ENCODE peak calls at places on chromosomes 2 and 18, in ten cellular contexts. I is lower lobe of right lung, G is neural progenitor cell, K is left lung, D is tibial nerve, L is transverse colon, J is cardiac muscle cell, P is right lobe of liver, S is adipocyte, B is mesenchymal stem cell. W is an unnamed sample.
A peak's percentile ranks its signal among the peaks of the same experiment; 100 is the strongest.

GRCh38 chr18:28040216-28040615 is 136.7 kb downstream of the CDH2 start:
- DNase-seq in I (no peak), G (no peak), K (no peak), D (no peak), L (no peak), J (no peak), P (no peak), S (peak; percentile 16), B (no peak), W (no peak)

GRCh38 chr2:164913640-164914346 is 41.5 kb downstream of the SLC38A11 start:
- DNase-seq in I (no peak), G (no peak), K (no peak), D (no peak), L (no peak), J (peak; percentile 45), P (no peak), S (peak; percentile 57), B (no peak), W (no peak)

GRCh38 chr18:6917082-6917481 is 187.6 kb downstream of the ARHGAP28 start:
- DNase-seq in I (no peak), G (no peak), K (no peak), D (no peak), L (no peak), J (no peak), P (no peak), S (no peak), B (no peak), W (no peak)

GRCh38 chr2:54575379-54575888 is 119.3 kb downstream of the SPTBN1 start:
- DNase-seq in I (no peak), G (no peak), K (no peak), D (no peak), L (no peak), J (no peak), P (no peak), S (no peak), B (peak; percentile 61), W (no peak)

GRCh38 chr2:212929971-212930370 is 221.4 kb downstream of the IKZF2 start:
- DNase-seq in I (no peak), G (no peak), K (no peak), D (no peak), L (no peak), J (no peak), P (no peak), S (no peak), B (no peak), W (no peak)

GRCh38 chr2:19646987-19647386 is 254.8 kb downstream of the TTC32 start:
- DNase-seq in I (no peak), G (no peak), K (no peak), D (no peak), L (no peak), J (no peak), P (no peak), S (no peak), B (no peak), W (no peak)

GRCh38 chr2:39741871-39742270 is 37.2 kb downstream of the THUMPD2 start:
- DNase-seq in I (no peak), G (no peak), K (no peak), D (no peak), L (no peak), J (no peak), P (no peak), S (no peak), B (no peak), W (no peak)

GRCh38 chr2:170822292-170822884 is 5.7 kb downstream of the GAD1 start:
- DNase-seq in I (no peak), G (peak; percentile 77), K (no peak), D (no peak), L (no peak), J (no peak), P (no peak), S (no peak), B (no peak), W (no peak)

GRCh38 chr18:8350628-8351027 is 258.6 kb upstream of the RAB12 start:
- DNase-seq in I (no peak), G (no peak), K (no peak), D (no peak), L (no peak), J (no peak), P (no peak), S (no peak), B (no peak), W (no peak)
- H3K4me1 ChIP-seq in I (no peaks in the 10 kb centered on the region), G (no peaks in the 10 kb centered on the region), K (no peaks in the 10 kb centered on the region), D (no peaks in the 10 kb centered on the region), L (no peaks in the 10 kb centered on the region), J (peaks cover 6% of the 10 kb centered on the region), P (no peaks in the 10 kb centered on the region), S (no peaks in the 10 kb centered on the region), B (no peaks in the 10 kb centered on the region), W (no peaks in the 10 kb centered on the region)

GRCh38 chr2:101768480-101769077 is 71.1 kb downstream of the MAP4K4 start:
- DNase-seq in I (no peak), G (no peak), K (no peak), D (no peak), L (no peak), J (no peak), P (no peak), S (no peak), B (no peak), W (no peak)

GRCh38 chr2:101771226-101771906 is 73.9 kb downstream of the MAP4K4 start:
- DNase-seq in I (no peak), G (no peak), K (no peak), D (no peak), L (no peak), J (no peak), P (no peak), S (no peak), B (no peak), W (no peak)

GRCh38 chr2:101771911-101772321 is 74.4 kb downstream of the MAP4K4 start:
- DNase-seq in I (no peak), G (no peak), K (no peak), D (no peak), L (no peak), J (no peak), P (no peak), S (no peak), B (no peak), W (no peak)

GRCh38 chr2:101773137-101773536 is 75.6 kb downstream of the MAP4K4 start:
- DNase-seq in I (no peak), G (peak; percentile 59), K (no peak), D (no peak), L (no peak), J (no peak), P (no peak), S (no peak), B (no peak), W (no peak)

DNA sequence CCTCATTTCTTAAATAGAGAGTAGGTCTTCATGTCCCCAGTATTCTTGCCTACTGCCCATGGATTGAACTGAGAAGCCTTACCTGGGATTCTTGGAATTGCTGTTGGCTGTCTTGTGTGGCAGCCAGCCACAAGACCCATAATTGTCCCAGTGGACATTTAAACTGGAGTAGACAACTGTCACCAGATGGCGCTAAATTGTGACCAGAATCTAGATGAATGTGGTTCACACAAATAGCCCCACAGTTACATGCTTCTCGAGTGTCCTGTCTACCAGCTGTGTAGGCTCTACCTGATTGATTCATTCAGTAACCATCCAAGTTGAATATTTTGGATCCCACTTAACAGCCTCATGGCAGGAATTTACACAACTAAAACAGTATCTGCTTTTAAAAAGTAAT is 73.2 kb downstream of the MAP4K4 start:
- DNase-seq in I (no peak), G (peak; percentile 69), K (no peak), D (no peak), L (peak; percentile 39), J (peak; percentile 84), P (no peak), S (peak; percentile 57), B (peak; percentile 64), W (no peak)
- H3K4me1 ChIP-seq in I (peaks cover 84% of the 10 kb centered on the region), G (peaks cover 81% of the 10 kb centered on the region), K (peaks cover 77% of the 10 kb centered on the region), D (no peaks in the 10 kb centered on the region), L (peaks cover 20% of the 10 kb centered on the region), J (peaks cover 44% of the 10 kb centered on the region), P (peaks cover 10% of the 10 kb centered on the region), S (peaks cover 49% of the 10 kb centered on the region), B (peaks cover 6% of the 10 kb centered on the region), W (peaks cover 16% of the 10 kb centered on the region)

GRCh38 chr2:99876956-99877355 is 265.4 kb downstream of the AFF3 start:
- DNase-seq in I (no peak), G (no peak), K (no peak), D (no peak), L (no peak), J (no peak), P (no peak), S (no peak), B (peak; percentile 26), W (no peak)

GRCh38 chr2:99877963-99878362 is 264.4 kb downstream of the AFF3 start:
- DNase-seq in I (no peak), G (no peak), K (no peak), D (no peak), L (no peak), J (peak; percentile 18), P (no peak), S (no peak), B (peak; percentile 24), W (no peak)

GRCh38 chr2:99879481-99879880 is 262.9 kb downstream of the AFF3 start:
- DNase-seq in I (no peak), G (no peak), K (no peak), D (no peak), L (no peak), J (no peak), P (no peak), S (peak; percentile 40), B (peak; percentile 49), W (no peak)

GRCh38 chr2:99880148-99880983 is 262.0 kb downstream of the AFF3 start:
- DNase-seq in I (no peak), G (no peak), K (no peak), D (no peak), L (no peak), J (peak; percentile 33), P (no peak), S (peak; percentile 83), B (peak; percentile 96), W (no peak)

DNA sequence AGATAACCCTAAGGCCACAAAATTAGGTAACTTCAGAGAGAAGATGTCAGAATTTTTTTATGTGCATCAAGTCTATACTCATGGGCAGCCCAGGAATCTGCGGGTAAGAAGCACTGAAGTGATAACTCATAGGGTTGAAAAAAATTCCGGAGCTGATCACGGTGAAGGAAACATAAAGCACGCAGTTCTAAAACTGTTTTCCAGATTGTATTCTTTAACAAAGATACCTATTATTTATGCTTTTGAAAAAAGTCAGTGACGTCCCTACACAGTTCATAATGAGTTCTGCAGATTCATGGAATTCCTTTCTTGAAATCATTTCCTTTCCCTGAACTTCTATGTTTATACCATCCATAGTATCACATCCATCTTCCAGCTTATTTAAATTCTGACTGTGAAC is 263.4 kb downstream of the AFF3 start:
- DNase-seq in I (no peak), G (no peak), K (no peak), D (no peak), L (no peak), J (no peak), P (no peak), S (peak; percentile 55), B (peak; percentile 79), W (no peak)
- H3K4me1 ChIP-seq in I (peaks cover 9% of the 10 kb centered on the region), G (no peaks in the 10 kb centered on the region), K (peaks cover 6% of the 10 kb centered on the region), D (no peaks in the 10 kb centered on the region), L (no peaks in the 10 kb centered on the region), J (peaks cover 18% of the 10 kb centered on the region), P (no peaks in the 10 kb centered on the region), S (no peaks in the 10 kb centered on the region), B (peaks cover 14% of the 10 kb centered on the region), W (peaks cover 6% of the 10 kb centered on the region)

DNA sequence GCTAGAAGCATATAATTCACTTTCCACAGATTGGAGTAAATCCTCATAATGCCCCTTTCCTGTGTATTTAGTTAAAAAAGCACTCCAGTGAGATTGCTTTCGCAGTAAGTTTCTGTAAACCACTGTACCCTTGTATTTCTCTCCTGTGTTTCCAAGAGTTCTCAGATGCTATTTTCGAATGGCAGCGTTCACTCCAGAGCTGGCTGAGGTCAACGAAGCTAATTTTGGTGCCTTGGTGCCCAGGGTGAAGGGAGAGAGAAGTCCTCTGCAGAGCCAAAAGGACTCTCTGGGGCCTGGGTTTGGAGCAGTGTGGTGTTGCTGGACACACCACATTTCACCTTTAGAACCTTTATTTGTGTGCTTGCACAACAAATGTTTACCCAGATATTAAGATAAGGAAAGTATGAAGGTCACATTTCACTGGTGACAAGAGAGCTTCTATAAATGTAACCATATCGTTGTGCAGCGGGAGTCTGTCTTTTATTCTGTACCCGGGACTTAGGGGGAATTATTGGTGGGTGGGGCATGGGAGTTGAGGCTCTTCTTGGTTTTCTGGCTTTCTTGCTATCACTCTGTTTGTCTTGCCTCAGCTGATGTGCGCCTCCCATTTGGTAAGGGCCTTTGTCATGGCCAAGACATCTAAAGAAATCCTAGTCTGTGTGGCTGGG is 9.9 kb downstream of the EPAS1 start:
- DNase-seq in I (no peak), G (no peak), K (no peak), D (no peak), L (no peak), J (peak; percentile 25), P (no peak), S (no peak), B (no peak), W (no peak)
- H3K4me1 ChIP-seq in I (peaks cover 100% of the 10 kb centered on the region), G (no peaks in the 10 kb centered on the region), K (peaks cover 87% of the 10 kb centered on the region), D (no peaks in the 10 kb centered on the region), L (peaks cover 36% of the 10 kb centered on the region), J (peaks cover 13% of the 10 kb centered on the region), P (peaks cover 10% of the 10 kb centered on the region), S (peaks cover 32% of the 10 kb centered on the region), B (no peaks in the 10 kb centered on the region), W (peaks cover 35% of the 10 kb centered on the region)